ENCODE peak calls at places on chromosomes 3 and 15, in seven cellular contexts. B is HepG2, W is K562, Y is SK-N-SH, I is GM12878, P is H1, J is HCT116. X is an unnamed sample. For H3K4me1, the result is how much of the 10 kb centered on the place peaks cover.

GRCh38 chr3:31404871-31405270 is 127.9 kb upstream of the STT3B start:
- DNase-seq in B (no peak), W (no peak), Y (no peak), I (no peak), P (no peak), J (no peak), X (no peak)

GRCh38 chr3:154701055-154701454 is 271.1 kb upstream of the GPR149 start:
- DNase-seq in B (no peak), W (no peak), Y (no peak), I (no peak), P (no peak), J (no peak), X (no peak)

GRCh38 chr15:86829251-86829650 is 749.6 kb downstream of the AGBL1 start:
- DNase-seq in B (no peak), W (no peak), Y (no peak), I (no peak), P (no peak), J (no peak), X (no peak)

GRCh38 chr3:147987549-147987948 is 578.4 kb downstream of the ZIC1 start:
- DNase-seq in B (peak), W (no peak), Y (no peak), I (no peak), P (no peak), J (no peak), X (no peak)

GRCh38 chr3:126350502-126351085 is 6.6 kb downstream of the KLF15 start:
- DNase-seq in B (no peak), W (no peak), Y (no peak), I (no peak), P (no peak), J (no peak), X (no peak)

GRCh38 chr3:120177151-120177550 is 82.9 kb upstream of the GSK3B start:
- DNase-seq in B (peak), W (no peak), Y (peak), I (no peak), P (peak), J (no peak), X (no peak)

GRCh38 chr3:164620956-164621355 is 457.3 kb downstream of the SI start:
- DNase-seq in B (no peak), W (no peak), Y (no peak), I (no peak), P (no peak), J (no peak), X (no peak)

GRCh38 chr15:79265167-79265566 is 17.4 kb upstream of the ANKRD34C start:
- DNase-seq in B (no peak), W (no peak), Y (no peak), I (no peak), P (no peak), J (peak), X (no peak)

GRCh38 chr3:171239757-171240503 is 213.4 kb upstream of the SLC2A2 start:
- DNase-seq in B (no peak), W (peak), Y (no peak), I (no peak), P (no peak), J (no peak), X (no peak)

GRCh38 chr15:50883903-50884302 is 24.6 kb upstream of the AP4E1 start:
- DNase-seq in B (no peak), W (no peak), Y (no peak), I (peak), P (no peak), J (no peak), X (no peak)

GRCh38 chr3:143158549-143158988 is 39.0 kb downstream of the CHST2 start:
- DNase-seq in B (no peak), W (no peak), Y (no peak), I (peak), P (no peak), J (no peak), X (no peak)

GRCh38 chr15:39920510-39921273 is 626 bp upstream of the GPR176 start:
- DNase-seq in B (peak), W (peak), Y (peak), I (peak), P (no peak), J (no peak), X (no peak)

GRCh38 chr3:13710251-13710650 is 161.3 kb downstream of the FBLN2 start:
- DNase-seq in B (no peak), W (no peak), Y (no peak), I (no peak), P (no peak), J (no peak), X (no peak)
- TF ChIP-seq SIN3A in B (no peak), W (no peak), Y (no peak), I (no peak), P (no peak), J (no peak), X (no peak)

DNA sequence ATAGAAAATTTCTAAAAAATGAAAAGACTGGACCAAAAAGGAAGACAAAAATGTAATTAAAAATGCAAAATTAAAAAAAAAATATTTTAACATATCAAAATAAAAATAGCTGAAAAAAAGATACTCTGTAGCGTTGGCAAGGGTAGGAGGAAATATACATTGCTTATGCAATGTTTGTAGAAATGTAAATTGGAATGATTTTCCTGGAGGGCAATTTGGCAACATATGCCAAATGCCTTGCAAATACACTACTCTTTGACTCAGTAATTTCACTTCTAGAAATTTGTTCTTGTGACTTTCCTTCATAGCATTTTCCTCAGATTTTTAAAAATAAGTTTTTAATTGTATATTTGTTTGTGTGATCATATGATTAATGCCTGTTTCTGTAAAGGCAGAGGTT is 296.6 kb downstream of the ZNF621 start:
- DNase-seq in B (no peak), W (no peak), Y (no peak), I (no peak), P (no peak), J (no peak), X (no peak)
- H3K4me3 ChIP-seq in B (no peak), W (no peak), Y (no peak), I (no peak), P (no peak), J (no peak), X (no peak)

GRCh38 chr3:130470132-130470531 is 46.8 kb upstream of the COL6A6 start:
- DNase-seq in B (no peak), W (no peak), Y (no peak), I (no peak), P (no peak), J (no peak), X (no peak)

GRCh38 chr3:130462089-130462488 is 54.9 kb upstream of the COL6A6 start:
- DNase-seq in B (no peak), W (peak), Y (no peak), I (no peak), P (no peak), J (no peak), X (no peak)

GRCh38 chr3:130463221-130463620 is 53.8 kb upstream of the COL6A6 start:
- DNase-seq in B (no peak), W (no peak), Y (no peak), I (no peak), P (no peak), J (no peak), X (no peak)

GRCh38 chr3:130468311-130468710 is 48.7 kb upstream of the COL6A6 start:
- DNase-seq in B (no peak), W (no peak), Y (no peak), I (no peak), P (no peak), J (no peak), X (no peak)

DNA sequence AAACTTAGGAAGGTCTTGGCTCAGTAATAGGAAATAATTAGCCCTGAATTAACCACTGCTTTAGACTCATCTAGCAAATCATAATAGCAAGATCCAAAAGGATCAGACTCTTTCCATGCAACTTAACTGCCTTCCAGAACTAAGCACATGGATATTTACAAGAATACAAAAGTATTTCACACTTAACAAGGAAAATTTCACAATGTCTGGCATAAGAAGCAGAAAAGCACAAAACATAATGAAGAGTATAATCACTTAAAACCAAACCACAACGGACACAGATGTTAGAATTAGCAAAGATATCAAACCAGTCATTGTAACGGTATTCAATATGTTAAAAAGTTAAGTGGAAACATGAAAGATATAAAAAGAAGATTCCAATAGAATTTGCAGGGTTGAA is 51.5 kb upstream of the COL6A6 start:
- DNase-seq in B (no peak), W (no peak), Y (no peak), I (no peak), P (no peak), J (no peak), X (no peak)
- H3K4me1 ChIP-seq in B (under half), W (under half), Y (under half), I (under half), P (under half), J (under half), X (under half)

GRCh38 chr15:31340047-31340446 is 13.4 kb downstream of the KLF13 start:
- DNase-seq in B (no peak), W (no peak), Y (no peak), I (no peak), P (no peak), J (no peak), X (no peak)

GRCh38 chr15:31339558-31339895 is 12.9 kb downstream of the KLF13 start:
- DNase-seq in B (no peak), W (no peak), Y (no peak), I (no peak), P (no peak), J (no peak), X (no peak)

GRCh38 chr15:31337352-31338031 is 10.9 kb downstream of the KLF13 start:
- DNase-seq in B (no peak), W (no peak), Y (no peak), I (no peak), P (no peak), J (no peak), X (no peak)

GRCh38 chr15:31338318-31338878 is 11.8 kb downstream of the KLF13 start:
- DNase-seq in B (no peak), W (no peak), Y (no peak), I (no peak), P (no peak), J (no peak), X (no peak)

GRCh38 chr15:31338879-31339557 is 12.4 kb downstream of the KLF13 start:
- DNase-seq in B (peak), W (no peak), Y (peak), I (peak), P (no peak), J (no peak), X (no peak)
- TF ChIP-seq SIN3A in B (no peak), W (no peak), Y (no peak), I (peak), P (no peak), J (no peak), X (no peak)

DNA sequence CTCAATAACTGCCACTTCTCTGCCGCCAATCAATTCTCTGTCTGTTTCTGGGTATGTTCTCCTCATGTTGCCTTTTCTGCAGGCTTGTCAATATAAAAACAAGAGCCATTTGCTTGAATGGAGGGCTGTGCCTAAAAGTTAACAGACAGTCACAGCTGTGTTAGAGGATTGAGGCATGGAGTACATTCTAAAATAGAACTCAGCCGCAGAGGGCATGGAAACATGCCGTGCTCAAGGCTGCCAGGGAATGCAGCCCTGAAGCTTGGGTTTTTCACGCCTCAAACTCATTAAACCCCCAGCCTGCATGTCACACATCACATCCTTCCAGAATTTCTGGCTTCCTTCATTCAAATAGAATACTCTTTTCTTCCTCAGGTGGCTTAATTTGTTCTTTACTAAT is 166.6 kb downstream of the TPRG1 start:
- DNase-seq in B (no peak), W (no peak), Y (no peak), I (no peak), P (no peak), J (no peak), X (no peak)
- H3K4me3 ChIP-seq in B (no peak), W (no peak), Y (no peak), I (no peak), P (no peak), J (no peak), X (no peak)

GRCh38 chr3:188259611-188260010 is 105.7 kb downstream of the LPP start:
- DNase-seq in B (no peak), W (no peak), Y (no peak), I (no peak), P (no peak), J (no peak), X (no peak)

GRCh38 chr3:188261011-188261410 is 107.1 kb downstream of the LPP start:
- DNase-seq in B (no peak), W (no peak), Y (no peak), I (no peak), P (no peak), J (no peak), X (no peak)

GRCh38 chr3:188264231-188265213 is 110.6 kb downstream of the LPP start:
- DNase-seq in B (peak), W (no peak), Y (no peak), I (no peak), P (no peak), J (no peak), X (no peak)

GRCh38 chr3:188262488-188262887 is 108.5 kb downstream of the LPP start:
- DNase-seq in B (no peak), W (no peak), Y (no peak), I (no peak), P (no peak), J (no peak), X (no peak)

GRCh38 chr3:188262913-188263683 is 109.1 kb downstream of the LPP start:
- DNase-seq in B (peak), W (no peak), Y (no peak), I (no peak), P (no peak), J (no peak), X (peak)
- H3K4me1 ChIP-seq in B (half or more), W (under half), Y (under half), I (under half), P (under half), J (under half), X (half or more)

GRCh38 chr3:36792342-36792741 is 28.0 kb upstream of the DCLK3 start:
- DNase-seq in B (peak), W (peak), Y (peak), I (no peak), P (peak), J (peak), X (peak)
- TF ChIP-seq SIN3A in B (no peak), W (no peak), Y (no peak), I (no peak), P (no peak), J (no peak), X (no peak)